ENCODE peak calls at places on chromosomes 12 and 14, in eight cellular contexts. I, O, K, X, G, T, W and Z are unnamed samples.

GRCh38 chr12:7151532-7151931 is 21.4 kb downstream of the CLSTN3 start:
- DNase-seq in I (no peak), O (no peak), K (no peak), X (no peak), G (no peak), T (no peak), W (no peak), Z (no peak)

GRCh38 chr14:71932229-71932951 is at the start of gene RGS6:
- DNase-seq in I (peak), O (peak), K (peak), X (no peak), G (peak), T (peak), W (peak), Z (peak)

GRCh38 chr12:132161046-132161781 is 17.0 kb downstream of the NOC4L start:
- DNase-seq in I (no peak), O (peak), K (peak), X (no peak), G (peak), T (peak), W (no peak), Z (no peak)

GRCh38 chr14:54564071-54564798 is 2.7 kb upstream of the SAMD4A start:
- DNase-seq in I (peak), O (peak), K (no peak), X (no peak), G (peak), T (peak), W (no peak), Z (no peak)

GRCh38 chr12:93603762-93604161 is 31.3 kb downstream of the SOCS2 start:
- DNase-seq in I (no peak), O (peak), K (no peak), X (no peak), G (no peak), T (no peak), W (no peak), Z (no peak)

GRCh38 chr14:103056322-103057027 is 874 bp downstream of the CDC42BPB start:
- DNase-seq in I (no peak), O (peak), K (peak), X (no peak), G (peak), T (peak), W (peak), Z (no peak)

GRCh38 chr14:80850197-80850814 is 91.2 kb downstream of the CEP128 start:
- DNase-seq in I (peak), O (peak), K (no peak), X (no peak), G (peak), T (peak), W (no peak), Z (no peak)

GRCh38 chr12:127781336-127781735 is 485.6 kb upstream of the TMEM132C start:
- DNase-seq in I (no peak), O (no peak), K (no peak), X (no peak), G (no peak), T (no peak), W (no peak), Z (no peak)

GRCh38 chr12:117789195-117789912 is 179.4 kb downstream of the KSR2 start:
- DNase-seq in I (no peak), O (no peak), K (no peak), X (no peak), G (no peak), T (no peak), W (no peak), Z (no peak)

GRCh38 chr12:63151061-63151897 is at the start of gene AVPR1A:
- DNase-seq in I (no peak), O (no peak), K (peak), X (peak), G (no peak), T (no peak), W (peak), Z (peak)

GRCh38 chr14:23483216-23483854 is 13.8 kb downstream of the NGDN start:
- DNase-seq in I (peak), O (peak), K (no peak), X (no peak), G (peak), T (peak), W (no peak), Z (peak)

GRCh38 chr12:89140141-89140540 is 212.2 kb downstream of the DUSP6 start:
- DNase-seq in I (no peak), O (no peak), K (no peak), X (no peak), G (no peak), T (no peak), W (no peak), Z (no peak)

GRCh38 chr14:84442481-84442880 is 1087.5 kb upstream of the FLRT2 start:
- DNase-seq in I (no peak), O (peak), K (no peak), X (no peak), G (peak), T (peak), W (no peak), Z (no peak)

GRCh38 chr12:121765573-121765972 is 27.9 kb downstream of the RHOF start:
- DNase-seq in I (no peak), O (peak), K (no peak), X (no peak), G (peak), T (peak), W (no peak), Z (no peak)

GRCh38 chr12:105291531-105291930 is 39.0 kb upstream of the C12orf75 start:
- DNase-seq in I (no peak), O (no peak), K (no peak), X (no peak), G (no peak), T (no peak), W (no peak), Z (no peak)

GRCh38 chr12:98894412-98895085 is 249.5 kb downstream of the APAF1 start:
- DNase-seq in I (peak), O (no peak), K (no peak), X (no peak), G (peak), T (no peak), W (no peak), Z (no peak)

GRCh38 chr12:120529641-120530314 is 820 bp upstream of the COQ5 start:
- DNase-seq in I (peak), O (peak), K (no peak), X (no peak), G (peak), T (peak), W (no peak), Z (peak)

GRCh38 chr12:75986001-75986739 is 45.4 kb downstream of the PHLDA1 start:
- DNase-seq in I (no peak), O (no peak), K (no peak), X (no peak), G (no peak), T (no peak), W (no peak), Z (no peak)

GRCh38 chr12:75706786-75707605 is 195.6 kb upstream of the KRR1 start:
- DNase-seq in I (no peak), O (peak), K (no peak), X (no peak), G (peak), T (peak), W (no peak), Z (no peak)

GRCh38 chr14:63578300-63578699 is 35.1 kb upstream of the PPP2R5E start:
- DNase-seq in I (no peak), O (peak), K (no peak), X (no peak), G (no peak), T (no peak), W (no peak), Z (no peak)

GRCh38 chr12:48815281-48816110 is 2.8 kb upstream of the CACNB3 start:
- DNase-seq in I (peak), O (peak), K (peak), X (peak), G (peak), T (peak), W (peak), Z (peak)

GRCh38 chr14:28755930-28756895 is 10.4 kb upstream of the FOXG1 start:
- DNase-seq in I (peak), O (no peak), K (no peak), X (no peak), G (no peak), T (no peak), W (no peak), Z (no peak)

GRCh38 chr14:28758253-28758915 is 8.2 kb upstream of the FOXG1 start:
- DNase-seq in I (peak), O (no peak), K (no peak), X (no peak), G (no peak), T (no peak), W (no peak), Z (no peak)

GRCh38 chr14:28757790-28758189 is 8.8 kb upstream of the FOXG1 start:
- DNase-seq in I (no peak), O (no peak), K (no peak), X (no peak), G (no peak), T (no peak), W (no peak), Z (no peak)

GRCh38 chr14:28755198-28755794 is 11.3 kb upstream of the FOXG1 start:
- DNase-seq in I (no peak), O (no peak), K (no peak), X (no peak), G (no peak), T (no peak), W (no peak), Z (no peak)

GRCh38 chr14:28756896-28757570 is 9.6 kb upstream of the FOXG1 start:
- DNase-seq in I (peak), O (peak), K (no peak), X (no peak), G (peak), T (peak), W (no peak), Z (peak)
- TF ChIP-seq CTCF in I (peak), O (peak), K (peak), X (no peak), G (peak), T (peak), W (no peak), Z (peak)

DNA sequence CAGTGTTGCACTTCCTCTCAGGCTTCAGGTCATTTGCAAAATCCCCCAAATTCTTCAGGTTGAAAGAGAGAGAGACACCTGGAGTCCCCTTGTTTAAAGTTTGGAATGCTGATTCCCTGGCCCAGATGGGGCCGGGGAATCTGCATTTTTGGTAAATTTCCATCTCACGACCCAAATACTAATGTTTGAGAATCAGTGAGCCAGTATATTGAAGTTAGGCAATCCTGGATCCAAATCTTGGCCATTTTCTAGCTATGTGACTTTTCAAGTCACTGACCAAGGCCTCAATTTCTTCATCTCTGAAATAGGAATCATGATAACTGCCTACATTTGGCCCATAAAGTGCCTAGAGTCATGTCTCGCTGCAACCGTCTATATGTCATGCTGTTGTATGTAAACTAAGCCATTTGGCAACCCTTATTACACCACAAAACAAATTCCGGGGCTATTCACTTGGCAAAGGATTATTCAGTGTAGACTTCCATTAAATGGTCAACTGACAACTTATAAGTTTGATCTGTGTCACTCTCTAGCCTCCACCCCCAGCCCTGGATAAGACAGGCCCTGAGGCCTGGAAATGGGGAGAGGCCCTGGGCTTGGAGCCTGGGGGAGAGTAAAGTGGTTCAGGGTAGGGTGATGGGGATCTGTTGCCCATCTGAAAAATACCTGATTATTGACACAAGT is 3.7 kb upstream of the ZFP36L1 start:
- DNase-seq in I (no peak), O (no peak), K (no peak), X (peak), G (no peak), T (peak), W (no peak), Z (no peak)
- TF ChIP-seq CTCF in I (peak), O (no peak), K (no peak), X (no peak), G (no peak), T (no peak), W (no peak), Z (no peak)

DNA sequence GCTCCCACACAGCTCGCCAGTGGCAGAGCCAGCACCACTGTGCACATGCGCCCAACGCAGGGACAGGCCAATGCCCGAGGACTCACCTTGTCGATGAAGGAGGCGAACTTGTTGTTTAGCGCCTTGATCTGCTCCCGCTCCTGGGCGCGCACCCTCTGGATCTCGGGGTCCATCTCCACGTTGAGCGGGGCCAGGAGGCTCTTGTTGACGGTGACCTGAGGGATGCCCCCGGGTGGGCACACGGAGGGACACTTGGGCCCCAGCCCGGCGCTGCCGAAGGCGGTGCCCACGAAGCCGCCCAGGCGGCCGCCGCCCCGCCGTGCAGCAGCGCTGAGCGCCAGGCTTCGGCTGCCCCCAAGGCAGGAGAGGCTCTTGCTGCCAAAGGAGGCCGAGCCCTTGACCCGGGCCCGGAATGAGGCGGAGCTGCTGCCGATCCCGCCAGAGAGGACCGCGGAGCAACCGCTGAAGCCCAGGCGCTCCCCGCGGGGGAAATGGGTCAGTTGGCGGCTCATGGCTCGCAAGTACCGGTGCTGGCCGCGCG is at the start of gene KRT72:
- DNase-seq in I (no peak), O (no peak), K (no peak), X (no peak), G (no peak), T (no peak), W (no peak), Z (no peak)
- TF ChIP-seq CTCF in I (no peak), O (no peak), K (no peak), X (no peak), G (no peak), T (no peak), W (no peak), Z (no peak)

GRCh38 chr12:82383930-82384513 is 25.7 kb downstream of the METTL25 start:
- DNase-seq in I (no peak), O (peak), K (no peak), X (no peak), G (peak), T (peak), W (no peak), Z (no peak)
- TF ChIP-seq CTCF in I (peak), O (peak), K (peak), X (no peak), G (peak), T (peak), W (no peak), Z (peak)

DNA sequence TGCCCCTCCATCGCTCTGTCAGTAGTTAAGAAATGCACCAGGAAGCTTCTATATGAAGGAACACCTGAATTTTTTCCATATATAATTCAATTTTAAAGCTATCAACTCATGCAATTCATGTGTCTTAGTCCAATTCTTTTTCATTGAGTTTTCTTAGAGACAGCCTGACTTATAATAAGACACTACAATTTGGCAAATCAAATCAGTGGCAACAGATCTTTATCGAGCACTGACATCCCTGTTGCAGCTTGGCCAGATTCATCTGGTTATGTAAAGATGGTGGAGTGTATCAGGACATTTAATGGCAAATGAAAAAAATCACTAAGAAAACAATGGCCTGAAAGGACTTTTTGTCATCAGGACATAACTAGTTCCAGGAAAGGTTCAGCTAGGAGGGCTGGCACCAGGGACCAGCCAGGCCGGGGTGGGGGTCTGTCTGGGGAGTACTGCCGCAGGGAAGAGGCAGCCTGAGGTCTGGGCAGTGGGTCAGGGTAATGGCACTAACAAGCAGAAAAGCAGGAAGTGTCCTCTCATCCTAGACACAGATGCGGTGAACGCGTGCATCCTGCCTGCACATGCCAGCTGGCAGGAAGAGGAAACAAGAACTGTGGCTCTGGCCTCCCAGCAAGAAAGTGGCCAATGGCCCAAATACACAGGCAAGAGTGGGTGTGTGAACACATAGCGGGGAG is 100.5 kb upstream of the LMNTD1 start:
- DNase-seq in I (no peak), O (no peak), K (no peak), X (peak), G (peak), T (no peak), W (no peak), Z (no peak)
- TF ChIP-seq CTCF in I (no peak), O (no peak), K (no peak), X (no peak), G (no peak), T (no peak), W (no peak), Z (no peak)

GRCh38 chr12:11622774-11623375 is 26.6 kb upstream of the ETV6 start:
- DNase-seq in I (peak), O (no peak), K (no peak), X (no peak), G (peak), T (no peak), W (no peak), Z (no peak)
- TF ChIP-seq CTCF in I (peak), O (peak), K (no peak), X (no peak), G (peak), T (peak), W (no peak), Z (no peak)

GRCh38 chr12:32293808-32294419 is 105.4 kb upstream of the FGD4 start:
- DNase-seq in I (no peak), O (no peak), K (no peak), X (no peak), G (no peak), T (no peak), W (no peak), Z (no peak)
- TF ChIP-seq CTCF in I (no peak), O (no peak), K (no peak), X (no peak), G (no peak), T (no peak), W (no peak), Z (no peak)